ENCODE peak calls at places on chromosomes 12 and 14, in four cellular contexts. C is lower leg skin, X is D721Med, T is OCI-LY7. M is an unnamed sample.

GRCh38 chr12:90899456-90900182 is 55.4 kb downstream of the CCER1 start:
- DNase-seq in C (no peak), X (no peak), T (no peak), M (no peak)

GRCh38 chr12:60752589-60752988 is 1156.8 kb downstream of the SLC16A7 start:
- DNase-seq in C (no peak), X (no peak), T (no peak), M (peak)

GRCh38 chr12:89126712-89127111 is 225.6 kb downstream of the DUSP6 start:
- DNase-seq in C (no peak), X (no peak), T (no peak), M (no peak)

GRCh38 chr14:106201376-106201775 is 675.0 kb downstream of the TMEM121 start:
- DNase-seq in C (no peak), X (no peak), T (no peak), M (no peak)

GRCh38 chr14:62053188-62053587 is 291.0 kb downstream of the SNAPC1 start:
- DNase-seq in C (no peak), X (no peak), T (no peak), M (peak)

GRCh38 chr14:34946699-34947098 is 36.1 kb upstream of the SRP54 start:
- DNase-seq in C (no peak), X (no peak), T (no peak), M (no peak)

GRCh38 chr14:93978735-93979134 is 2.4 kb upstream of the ASB2 start:
- DNase-seq in C (no peak), X (no peak), T (no peak), M (no peak)

GRCh38 chr12:89875225-89875624 is 166.6 kb upstream of the ATP2B1 start:
- DNase-seq in C (no peak), X (no peak), T (no peak), M (no peak)

GRCh38 chr12:75891072-75891471 is 140.5 kb downstream of the PHLDA1 start:
- DNase-seq in C (no peak), X (no peak), T (no peak), M (no peak)

GRCh38 chr12:103758310-103759089 is 82.5 kb downstream of the NT5DC3 start:
- DNase-seq in C (no peak), X (no peak), T (no peak), M (no peak)

GRCh38 chr14:52873694-52874093 is 77.2 kb downstream of the FERMT2 start:
- DNase-seq in C (no peak), X (no peak), T (no peak), M (no peak)

GRCh38 chr14:23306412-23307145 is at the start of gene BCL2L2:
- DNase-seq in C (peak), X (peak), T (peak), M (peak)

GRCh38 chr14:69663322-69663686 is 51.9 kb downstream of the SUSD6 start:
- DNase-seq in C (peak), X (no peak), T (no peak), M (no peak)

GRCh38 chr14:95248422-95248821 is 71.3 kb downstream of the CLMN start:
- DNase-seq in C (peak), X (no peak), T (no peak), M (no peak)

GRCh38 chr12:71438670-71439361 is 782 bp upstream of the LGR5 start:
- DNase-seq in C (no peak), X (no peak), T (no peak), M (peak)

GRCh38 chr14:22474730-22475351 is 114.2 kb downstream of the DAD1 start:
- DNase-seq in C (no peak), X (no peak), T (peak), M (no peak)

GRCh38 chr14:101813171-101813759 is 51.8 kb downstream of the PPP2R5C start:
- DNase-seq in C (no peak), X (no peak), T (peak), M (no peak)

GRCh38 chr12:51692016-51692415 is 101.0 kb downstream of the SCN8A start:
- DNase-seq in C (no peak), X (no peak), T (no peak), M (no peak)

GRCh38 chr12:27013606-27014084 is 539 bp downstream of the TM7SF3 start:
- DNase-seq in C (peak), X (no peak), T (peak), M (peak)

GRCh38 chr12:118237053-118237665 is 101.2 kb downstream of the PEBP1 start:
- DNase-seq in C (no peak), X (no peak), T (peak), M (peak)

GRCh38 chr14:56422703-56423213 is 156.8 kb upstream of the TMEM260 start:
- DNase-seq in C (peak), X (no peak), T (peak), M (peak)

GRCh38 chr12:31929140-31929526 is 30.1 kb upstream of the RESF1 start:
- DNase-seq in C (no peak), X (no peak), T (no peak), M (no peak)

GRCh38 chr14:94472842-94473241 is 3.2 kb downstream of the SERPINA9 start:
- DNase-seq in C (peak), X (no peak), T (no peak), M (no peak)

GRCh38 chr12:75933136-75933535 is 98.4 kb downstream of the PHLDA1 start:
- DNase-seq in C (no peak), X (no peak), T (no peak), M (no peak)

GRCh38 chr12:119444462-119445044 is 110.0 kb downstream of the CCDC60 start:
- DNase-seq in C (no peak), X (peak), T (peak), M (peak)

DNA sequence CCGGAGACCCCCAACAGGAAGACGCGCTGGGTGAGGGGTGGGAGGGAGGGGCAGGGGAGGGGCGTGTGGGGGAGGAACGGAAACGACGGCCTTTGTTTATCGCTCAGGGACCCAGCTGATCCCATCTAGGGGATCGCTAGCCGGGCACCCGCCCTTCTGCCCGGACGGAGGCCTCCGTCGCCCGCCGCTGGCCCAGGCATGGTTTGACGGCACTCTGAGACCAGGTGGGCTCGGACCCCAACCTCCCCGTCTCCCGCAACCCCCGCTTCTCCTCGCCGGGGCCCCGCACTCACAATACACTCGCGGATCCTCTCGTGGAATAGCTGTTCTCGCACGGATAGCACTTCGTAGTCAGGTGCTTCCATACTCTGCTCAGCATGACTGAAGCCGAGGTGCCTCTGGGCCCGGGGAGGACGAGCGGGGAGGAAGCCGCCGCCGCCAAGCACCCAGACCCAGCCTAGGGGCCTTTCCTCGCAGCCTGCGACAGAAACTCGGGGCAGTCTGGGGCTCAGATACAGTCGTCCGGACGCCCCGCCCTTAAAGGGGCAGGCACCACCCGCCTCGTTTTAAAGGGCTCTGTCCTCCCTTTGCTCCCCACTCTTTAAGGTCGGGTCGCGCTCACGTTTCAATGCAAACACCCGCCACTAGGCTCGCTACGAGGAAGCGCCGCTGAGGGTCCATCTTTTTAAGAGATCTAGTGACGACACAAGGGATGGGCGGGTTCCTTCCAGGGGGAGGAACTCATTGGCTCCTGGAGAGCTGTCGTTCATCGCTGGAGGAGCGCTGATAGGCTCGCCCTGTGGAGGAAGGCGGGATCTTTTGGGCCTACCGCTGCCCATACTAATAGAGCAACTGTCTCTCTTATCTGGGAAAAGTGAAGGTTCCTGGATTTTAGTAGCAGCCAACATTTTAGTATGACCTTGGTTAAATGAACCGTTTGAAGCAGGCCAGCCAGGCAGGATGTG is at the start of gene LMBR1L:
- DNase-seq in C (peak), X (peak), T (peak), M (peak)
- TF ChIP-seq CTCF in C (no peak), X (no peak), T (peak), M (no peak)

DNA sequence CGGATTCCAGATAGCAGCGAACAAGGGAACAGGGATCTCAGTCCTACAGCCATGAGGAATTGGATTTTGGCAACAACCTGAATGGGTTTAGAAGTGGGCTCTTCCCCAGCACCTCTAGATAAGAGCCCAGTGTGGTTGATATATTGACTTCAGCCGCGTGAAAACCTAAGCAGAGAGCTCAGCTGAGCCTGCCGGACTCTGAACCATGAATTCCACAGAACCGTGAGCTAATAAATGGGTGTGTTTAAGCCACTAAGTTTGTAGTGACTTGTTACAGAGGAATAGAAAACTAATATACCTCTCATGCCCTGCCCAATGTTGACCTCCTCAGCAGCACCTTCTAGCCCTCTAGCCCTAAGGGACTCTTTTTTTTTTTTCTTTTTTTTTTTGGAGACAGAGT is 32.4 kb upstream of the TMED10 start:
- DNase-seq in C (no peak), X (no peak), T (no peak), M (no peak)
- TF ChIP-seq CTCF in C (no peak), X (no peak), T (no peak), M (no peak)

GRCh38 chr14:68139466-68140110 is 320.0 kb downstream of the RAD51B start:
- DNase-seq in C (peak), X (no peak), T (no peak), M (no peak)
- TF ChIP-seq CTCF in C (no peak), X (no peak), T (no peak), M (no peak)

GRCh38 chr14:92598549-92598905 is 84.9 kb downstream of the RIN3 start:
- DNase-seq in C (no peak), X (no peak), T (no peak), M (no peak)

GRCh38 chr14:92601757-92602417 is 88.3 kb downstream of the RIN3 start:
- DNase-seq in C (no peak), X (no peak), T (no peak), M (no peak)

GRCh38 chr14:92599786-92600185 is 86.2 kb downstream of the RIN3 start:
- DNase-seq in C (no peak), X (no peak), T (no peak), M (no peak)

GRCh38 chr14:92601131-92601710 is 87.6 kb downstream of the RIN3 start:
- DNase-seq in C (peak), X (no peak), T (no peak), M (no peak)

DNA sequence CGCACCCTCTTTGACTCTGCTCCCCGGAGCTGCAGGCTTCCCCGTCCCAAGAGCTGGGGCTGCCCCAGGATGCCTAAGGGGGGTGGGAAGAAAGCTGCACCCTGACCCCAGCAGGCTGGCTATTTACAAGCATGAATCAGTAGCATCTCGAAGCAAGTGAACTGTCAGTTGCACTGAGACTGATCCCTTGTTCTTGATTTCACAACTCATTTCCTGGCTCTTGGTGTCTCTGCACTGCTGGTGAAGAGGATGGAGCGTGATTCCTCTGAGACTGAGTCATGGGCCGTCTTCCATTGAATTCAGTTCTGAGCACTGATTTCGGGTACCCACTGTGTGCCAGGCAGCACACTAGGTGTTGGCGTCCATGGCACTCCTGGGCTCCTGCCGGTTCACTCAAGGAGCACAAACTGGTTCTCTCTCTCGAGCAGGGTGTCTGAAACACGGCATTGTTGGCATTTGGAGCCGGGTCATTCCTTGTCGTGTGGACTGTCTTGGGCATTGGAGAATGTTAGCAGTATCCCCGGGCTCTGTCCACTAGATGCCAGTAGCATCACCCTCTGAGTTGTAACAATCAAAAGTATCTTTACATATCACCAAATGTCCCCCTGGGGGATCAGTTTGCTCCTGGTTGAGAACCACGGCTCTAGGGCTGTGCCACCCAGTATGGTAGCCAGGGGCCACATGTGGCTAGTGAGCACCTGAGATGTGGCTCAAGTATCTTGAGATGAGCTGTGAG is 86.9 kb downstream of the RIN3 start:
- DNase-seq in C (no peak), X (no peak), T (no peak), M (no peak)
- TF ChIP-seq CTCF in C (no peak), X (no peak), T (no peak), M (no peak)

GRCh38 chr14:21241218-21241819 is 27.9 kb downstream of the HNRNPC start:
- DNase-seq in C (no peak), X (no peak), T (peak), M (no peak)
- TF ChIP-seq CTCF in C (no peak), X (peak), T (peak), M (no peak)

GRCh38 chr12:40917561-40917960 is 225.3 kb downstream of the CNTN1 start:
- DNase-seq in C (no peak), X (no peak), T (no peak), M (no peak)

DNA sequence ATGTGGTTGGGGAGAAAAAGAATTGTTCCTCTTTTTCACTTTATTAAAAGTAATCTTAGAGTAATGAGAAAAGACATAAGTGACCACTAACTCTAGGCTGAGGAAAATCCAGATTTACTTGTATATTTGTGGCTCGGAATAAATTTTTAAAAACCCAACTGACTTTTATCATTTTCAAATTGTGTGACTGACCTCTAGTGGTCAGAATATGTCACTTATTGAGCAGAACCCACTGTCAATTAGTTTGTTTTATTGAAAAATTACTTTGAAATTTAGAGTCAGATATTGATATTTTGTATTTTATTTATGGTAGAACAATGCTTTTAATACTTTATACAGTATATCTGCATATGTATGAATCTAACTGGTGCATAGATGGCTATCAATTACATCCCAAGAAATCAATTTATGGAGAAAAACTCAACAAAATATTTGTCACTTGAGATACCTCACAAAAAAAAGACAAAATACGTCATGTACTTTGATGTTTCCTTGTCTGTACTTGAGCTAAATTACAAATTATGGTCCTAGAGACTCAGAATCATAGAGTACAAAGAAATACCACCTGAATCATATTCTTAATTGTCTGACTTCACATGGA is 229.4 kb downstream of the CNTN1 start:
- DNase-seq in C (no peak), X (no peak), T (peak), M (no peak)
- TF ChIP-seq CTCF in C (no peak), X (peak), T (peak), M (no peak)

GRCh38 chr14:78836777-78837176 is 666.6 kb downstream of the NRXN3 start:
- DNase-seq in C (no peak), X (peak), T (peak), M (peak)
- TF ChIP-seq CTCF in C (no peak), X (peak), T (peak), M (peak)

M was measured in GM13976.